ENCODE peak calls at places on chromosomes 6 and 20, in four cellular contexts. S is K562, D is HepG2, F is WTC11. J is an unnamed sample.

GRCh38 chr6:89117285-89118108 is at the start of gene SRSF12:
- DNase-seq in S (no peak), D (no peak), F (peak; percentile 62), J (no peak)

GRCh38 chr6:101640131-101640530 is 246.6 kb downstream of the GRIK2 start:
- DNase-seq in S (no peak), D (no peak), F (no peak), J (no peak)

GRCh38 chr6:149716584-149716983 is 1.3 kb downstream of the LATS1 start:
- DNase-seq in S (peak; percentile 38), D (no peak), F (no peak), J (no peak)

GRCh38 chr20:34627458-34627857 is 49.4 kb downstream of the PIGU start:
- DNase-seq in S (peak; percentile 22), D (no peak), F (no peak), J (no peak)

GRCh38 chr20:56411759-56412472 is at the start of gene CASS4:
- DNase-seq in S (peak; percentile 89), D (peak; percentile 68), F (no peak), J (no peak)

GRCh38 chr20:23551786-23552185 is 16.5 kb downstream of the CST9L start:
- DNase-seq in S (no peak), D (no peak), F (no peak), J (no peak)

GRCh38 chr20:52049001-52049731 is 142.4 kb downstream of the ZFP64 start:
- DNase-seq in S (no peak), D (no peak), F (peak; percentile 46), J (no peak)

GRCh38 chr20:41185013-41185757 is 47.8 kb downstream of the PLCG1 start:
- DNase-seq in S (no peak), D (no peak), F (no peak), J (no peak)

GRCh38 chr6:159193923-159194322 is 24.7 kb downstream of the FNDC1 start:
- DNase-seq in S (no peak), D (no peak), F (no peak), J (no peak)

GRCh38 chr20:61310954-61311353 is 58.9 kb downstream of the CDH4 start:
- DNase-seq in S (no peak), D (no peak), F (no peak), J (no peak)

GRCh38 chr6:81331526-81331925 is 421.0 kb downstream of the TENT5A start:
- DNase-seq in S (no peak), D (no peak), F (no peak), J (no peak)

GRCh38 chr6:7267521-7268091 is 45.4 kb downstream of the SSR1 start:
- DNase-seq in S (no peak), D (peak; percentile 52), F (no peak), J (no peak)

GRCh38 chr20:47821481-47822100 is 36.3 kb upstream of the SULF2 start:
- DNase-seq in S (no peak), D (no peak), F (no peak), J (no peak)

GRCh38 chr6:26064619-26065257 is 22.5 kb upstream of the HFE start:
- DNase-seq in S (peak; percentile 60), D (peak; percentile 68), F (peak; percentile 26), J (no peak)

GRCh38 chr6:47581591-47581990 is 104.0 kb downstream of the CD2AP start:
- DNase-seq in S (no peak), D (no peak), F (no peak), J (no peak)

GRCh38 chr20:58649288-58650180 is 1.5 kb upstream of the STX16 start:
- DNase-seq in S (no peak), D (no peak), F (peak; percentile 51), J (no peak)

GRCh38 chr6:105875974-105876640 is 210.0 kb upstream of the PRDM1 start:
- DNase-seq in S (no peak), D (no peak), F (no peak), J (no peak)

GRCh38 chr6:128491643-128492206 is 28.7 kb downstream of the PTPRK start:
- DNase-seq in S (no peak), D (no peak), F (no peak), J (no peak)

GRCh38 chr6:167116109-167116837 is 6.6 kb upstream of the CCR6 start:
- DNase-seq in S (no peak), D (no peak), F (no peak), J (no peak)

GRCh38 chr6:144612811-144613210 is 327.7 kb downstream of the UTRN start:
- DNase-seq in S (no peak), D (no peak), F (no peak), J (no peak)

GRCh38 chr6:99330159-99330558 is 19.3 kb downstream of the FAXC start:
- DNase-seq in S (peak; percentile 68), D (peak; percentile 52), F (peak; percentile 52), J (peak; percentile 71)

GRCh38 chr6:92024071-92024470 is 1395.3 kb downstream of the EPHA7 start:
- DNase-seq in S (no peak), D (no peak), F (no peak), J (no peak)

GRCh38 chr6:48894469-48894868 is 568.6 kb downstream of the MMUT start:
- DNase-seq in S (no peak), D (no peak), F (no peak), J (no peak)

GRCh38 chr20:719068-719467 is 43.5 kb upstream of the SCRT2 start:
- DNase-seq in S (no peak), D (no peak), F (no peak), J (no peak)

GRCh38 chr6:45212976-45213375 is 115.2 kb upstream of the RUNX2 start:
- DNase-seq in S (no peak), D (no peak), F (no peak), J (no peak)

GRCh38 chr6:100001915-100002388 is 7.9 kb upstream of the MCHR2 start:
- DNase-seq in S (peak; percentile 50), D (peak; percentile 24), F (peak; percentile 48), J (no peak)

GRCh38 chr20:21125072-21125848 is 622 bp upstream of the KIZ start:
- DNase-seq in S (no peak), D (peak; percentile 88), F (peak; percentile 14), J (no peak)

GRCh38 chr6:151008425-151008824 is 142.9 kb downstream of the MTHFD1L start:
- DNase-seq in S (peak; percentile 41), D (no peak), F (no peak), J (no peak)

GRCh38 chr6:43391448-43392031 is 22.1 kb upstream of the ZNF318 start:
- DNase-seq in S (peak; percentile 56), D (no peak), F (no peak), J (no peak)

GRCh38 chr6:52994789-52995078 is 350 bp downstream of the GSTA4 start:
- DNase-seq in S (peak; percentile 41), D (no peak), F (peak; percentile 52), J (no peak)

GRCh38 chr20:50735813-50736212 is 4.4 kb downstream of the PARD6B start:
- DNase-seq in S (no peak), D (no peak), F (no peak), J (no peak)

GRCh38 chr20:38731738-38732113 is 7.4 kb downstream of the SLC32A1 start:
- DNase-seq in S (no peak), D (no peak), F (no peak), J (no peak)

GRCh38 chr6:154514481-154514880 is 4.0 kb upstream of the CNKSR3 start:
- DNase-seq in S (no peak), D (no peak), F (no peak), J (no peak)

GRCh38 chr20:54650201-54650722 is 174.9 kb downstream of the DOK5 start:
- DNase-seq in S (no peak), D (no peak), F (no peak), J (no peak)

GRCh38 chr6:151847064-151847463 is 39.6 kb downstream of the ESR1 start:
- DNase-seq in S (no peak), D (peak; percentile 46), F (peak; percentile 56), J (no peak)

GRCh38 chr6:63058601-63059000 is 152.7 kb upstream of the FKBP1C start:
- DNase-seq in S (no peak), D (no peak), F (no peak), J (no peak)

GRCh38 chr6:156437084-156437879 is 339.9 kb upstream of the ARID1B start:
- DNase-seq in S (no peak), D (no peak), F (no peak), J (no peak)

GRCh38 chr6:34132082-34132357 is 13.9 kb downstream of the GRM4 start:
- DNase-seq in S (no peak), D (no peak), F (no peak), J (no peak)

GRCh38 chr20:4068708-4069107 is 53.4 kb upstream of the RNF24 start:
- DNase-seq in S (peak; percentile 57), D (no peak), F (no peak), J (no peak)
- TF ChIP-seq CREM in S (no peak), D (no peak), F (no peak), J (no peak)

GRCh38 chr6:148317739-148318138 is 24.9 kb upstream of the SASH1 start:
- DNase-seq in S (no peak), D (no peak), F (no peak), J (no peak)

GRCh38 chr6:148324297-148325007 is 18.2 kb upstream of the SASH1 start:
- DNase-seq in S (no peak), D (no peak), F (no peak), J (no peak)

GRCh38 chr6:148323344-148323743 is 19.3 kb upstream of the SASH1 start:
- DNase-seq in S (no peak), D (no peak), F (no peak), J (no peak)

GRCh38 chr6:148325316-148326068 is 17.1 kb upstream of the SASH1 start:
- DNase-seq in S (no peak), D (no peak), F (no peak), J (no peak)

GRCh38 chr6:148322704-148323103 is 19.9 kb upstream of the SASH1 start:
- DNase-seq in S (no peak), D (no peak), F (no peak), J (no peak)
- TF ChIP-seq CREM in S (no peak), D (no peak), F (no peak), J (no peak)

GRCh38 chr20:62995898-62996595 is 10.7 kb downstream of the BHLHE23 start:
- DNase-seq in S (no peak), D (no peak), F (no peak), J (no peak)
- TF ChIP-seq CREM in S (no peak), D (no peak), F (no peak), J (no peak)

GRCh38 chr6:1003394-1004160 is 308.3 kb upstream of the FOXQ1 start:
- DNase-seq in S (no peak), D (no peak), F (no peak), J (no peak)
- TF ChIP-seq CREM in S (no peak), D (no peak), F (no peak), J (no peak)

GRCh38 chr6:136921936-136922679 is at the start of gene SLC35D3:
- DNase-seq in S (no peak), D (no peak), F (peak; percentile 43), J (no peak)

GRCh38 chr6:136923954-136924291 is 1.8 kb downstream of the SLC35D3 start:
- DNase-seq in S (no peak), D (no peak), F (no peak), J (no peak)

GRCh38 chr6:136921521-136921935 is 573 bp upstream of the SLC35D3 start:
- DNase-seq in S (no peak), D (no peak), F (peak; percentile 53), J (no peak)

GRCh38 chr6:136922680-136922996 is 537 bp downstream of the SLC35D3 start:
- DNase-seq in S (no peak), D (no peak), F (no peak), J (no peak)

GRCh38 chr6:136923116-136923953 is 1.2 kb downstream of the SLC35D3 start:
- DNase-seq in S (no peak), D (no peak), F (peak; percentile 47), J (no peak)
- TF ChIP-seq CREM in S (no peak), D (no peak), F (no peak), J (no peak)

J was measured in GM12878.